ENCODE peak calls at places on chromosomes 6 and 20, in ten cellular contexts. F, D, H, L, X, Y, R, C, J and O are unnamed samples.

GRCh38 chr6:146028250-146028789 is 542 bp upstream of the GRM1 start:
- DNase-seq in F (no peak), D (peak), H (no peak), L (peak), X (peak), Y (peak), R (peak), C (peak), J (peak), O (peak)

GRCh38 chr6:110404602-110405001 is 10.8 kb downstream of the DDO start:
- DNase-seq in F (no peak), D (no peak), H (no peak), L (no peak), X (no peak), Y (no peak), R (no peak), C (peak), J (no peak), O (no peak)

GRCh38 chr6:90715093-90715655 is 128.3 kb upstream of the MAP3K7 start:
- DNase-seq in F (no peak), D (no peak), H (no peak), L (peak), X (no peak), Y (no peak), R (no peak), C (peak), J (no peak), O (no peak)

GRCh38 chr6:21885532-21886089 is 292.1 kb downstream of the SOX4 start:
- DNase-seq in F (peak), D (peak), H (no peak), L (no peak), X (peak), Y (no peak), R (no peak), C (peak), J (peak), O (no peak)

GRCh38 chr6:13507306-13507855 is 20.0 kb upstream of the GFOD1 start:
- DNase-seq in F (no peak), D (no peak), H (no peak), L (no peak), X (no peak), Y (no peak), R (no peak), C (no peak), J (no peak), O (no peak)

GRCh38 chr20:54140927-54141566 is 32.7 kb downstream of the CYP24A1 start:
- DNase-seq in F (no peak), D (no peak), H (no peak), L (no peak), X (no peak), Y (no peak), R (no peak), C (peak), J (peak), O (no peak)

GRCh38 chr6:159324599-159324998 is 155.4 kb downstream of the FNDC1 start:
- DNase-seq in F (no peak), D (no peak), H (no peak), L (no peak), X (no peak), Y (no peak), R (no peak), C (peak), J (no peak), O (no peak)

GRCh38 chr20:51462566-51463276 is 79.8 kb downstream of the NFATC2 start:
- DNase-seq in F (peak), D (peak), H (no peak), L (peak), X (peak), Y (no peak), R (peak), C (peak), J (peak), O (no peak)

GRCh38 chr20:25248501-25249172 is 752 bp downstream of the PYGB start:
- DNase-seq in F (no peak), D (no peak), H (no peak), L (no peak), X (no peak), Y (peak), R (no peak), C (peak), J (peak), O (no peak)

GRCh38 chr20:24112360-24112759 is 123.8 kb upstream of the GGTLC1 start:
- DNase-seq in F (no peak), D (no peak), H (no peak), L (no peak), X (no peak), Y (no peak), R (no peak), C (no peak), J (no peak), O (no peak)

GRCh38 chr20:63051911-63052310 is 45.1 kb upstream of the BHLHE23 start:
- DNase-seq in F (no peak), D (no peak), H (no peak), L (peak), X (no peak), Y (no peak), R (peak), C (no peak), J (no peak), O (no peak)

GRCh38 chr20:53946106-53946505 is 124.3 kb downstream of the BCAS1 start:
- DNase-seq in F (no peak), D (no peak), H (no peak), L (no peak), X (no peak), Y (no peak), R (no peak), C (no peak), J (no peak), O (no peak)

GRCh38 chr20:15564981-15565380 is 1008.3 kb downstream of the KIF16B start:
- DNase-seq in F (no peak), D (no peak), H (no peak), L (no peak), X (no peak), Y (peak), R (no peak), C (no peak), J (no peak), O (no peak)

GRCh38 chr6:41216616-41217015 is 11.5 kb upstream of the TREML4 start:
- DNase-seq in F (no peak), D (no peak), H (no peak), L (no peak), X (no peak), Y (no peak), R (no peak), C (no peak), J (no peak), O (no peak)

GRCh38 chr20:1328680-1329330 is at the start of gene SDCBP2:
- DNase-seq in F (no peak), D (peak), H (peak), L (no peak), X (no peak), Y (no peak), R (peak), C (no peak), J (no peak), O (no peak)

GRCh38 chr6:132483779-132484679 is 28.9 kb downstream of the STX7 start:
- DNase-seq in F (peak), D (peak), H (no peak), L (no peak), X (peak), Y (peak), R (no peak), C (peak), J (peak), O (peak)

DNA sequence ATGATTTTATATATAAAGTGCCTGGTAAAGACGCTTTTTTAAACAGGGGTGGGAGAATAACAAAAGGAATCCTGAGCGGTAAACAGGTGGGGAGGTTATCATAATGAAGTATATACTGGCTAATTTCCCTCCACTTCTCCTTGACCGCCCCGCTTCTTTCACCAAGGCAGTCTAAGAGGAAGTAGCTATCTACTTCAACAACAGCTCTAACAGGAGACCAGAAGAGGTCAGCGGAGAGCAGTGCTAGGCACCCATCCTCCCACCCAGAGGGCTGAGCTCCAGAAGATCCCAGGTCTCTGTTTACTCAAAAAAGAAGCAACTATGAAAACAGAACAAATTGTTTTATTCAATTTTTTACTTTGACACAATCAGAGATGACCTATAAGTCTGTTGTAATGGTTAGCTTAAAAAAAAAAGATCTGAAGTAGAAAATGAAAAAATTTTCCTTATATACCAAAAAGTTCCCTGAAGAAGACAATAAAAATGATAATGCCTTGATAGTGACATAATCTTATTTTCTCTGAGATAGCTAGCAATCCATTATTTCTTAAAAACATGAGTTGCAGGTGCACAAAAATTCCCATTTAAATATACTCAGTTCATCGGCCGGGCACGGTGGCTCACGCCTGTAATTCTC is 141.1 kb downstream of the PDSS2 start:
- DNase-seq in F (peak), D (peak), H (peak), L (no peak), X (peak), Y (peak), R (peak), C (peak), J (peak), O (no peak)
- TF ChIP-seq CTCF in F (no peak), D (peak), H (peak), L (peak), X (peak), Y (peak), R (peak), C (peak), J (peak), O (no peak)

GRCh38 chr6:20789162-20789561 is 254.9 kb downstream of the CDKAL1 start:
- DNase-seq in F (no peak), D (no peak), H (no peak), L (no peak), X (no peak), Y (no peak), R (no peak), C (peak), J (no peak), O (no peak)
- TF ChIP-seq CTCF in F (no peak), D (peak), H (peak), L (no peak), X (no peak), Y (no peak), R (no peak), C (no peak), J (peak), O (no peak)

GRCh38 chr6:5401845-5402738 is 140.8 kb downstream of the FARS2 start:
- DNase-seq in F (no peak), D (no peak), H (no peak), L (no peak), X (no peak), Y (no peak), R (no peak), C (peak), J (peak), O (no peak)
- TF ChIP-seq CTCF in F (no peak), D (peak), H (peak), L (peak), X (peak), Y (peak), R (peak), C (peak), J (peak), O (no peak)

GRCh38 chr6:35341557-35341956 is 801 bp upstream of the PPARD start:
- DNase-seq in F (no peak), D (no peak), H (no peak), L (no peak), X (no peak), Y (no peak), R (no peak), C (no peak), J (no peak), O (no peak)

GRCh38 chr6:35343835-35344550 is 1.6 kb downstream of the PPARD start:
- DNase-seq in F (no peak), D (no peak), H (no peak), L (no peak), X (no peak), Y (no peak), R (no peak), C (no peak), J (no peak), O (no peak)

GRCh38 chr6:35343092-35343834 is 905 bp downstream of the PPARD start:
- DNase-seq in F (peak), D (peak), H (peak), L (no peak), X (peak), Y (no peak), R (peak), C (peak), J (no peak), O (no peak)

DNA sequence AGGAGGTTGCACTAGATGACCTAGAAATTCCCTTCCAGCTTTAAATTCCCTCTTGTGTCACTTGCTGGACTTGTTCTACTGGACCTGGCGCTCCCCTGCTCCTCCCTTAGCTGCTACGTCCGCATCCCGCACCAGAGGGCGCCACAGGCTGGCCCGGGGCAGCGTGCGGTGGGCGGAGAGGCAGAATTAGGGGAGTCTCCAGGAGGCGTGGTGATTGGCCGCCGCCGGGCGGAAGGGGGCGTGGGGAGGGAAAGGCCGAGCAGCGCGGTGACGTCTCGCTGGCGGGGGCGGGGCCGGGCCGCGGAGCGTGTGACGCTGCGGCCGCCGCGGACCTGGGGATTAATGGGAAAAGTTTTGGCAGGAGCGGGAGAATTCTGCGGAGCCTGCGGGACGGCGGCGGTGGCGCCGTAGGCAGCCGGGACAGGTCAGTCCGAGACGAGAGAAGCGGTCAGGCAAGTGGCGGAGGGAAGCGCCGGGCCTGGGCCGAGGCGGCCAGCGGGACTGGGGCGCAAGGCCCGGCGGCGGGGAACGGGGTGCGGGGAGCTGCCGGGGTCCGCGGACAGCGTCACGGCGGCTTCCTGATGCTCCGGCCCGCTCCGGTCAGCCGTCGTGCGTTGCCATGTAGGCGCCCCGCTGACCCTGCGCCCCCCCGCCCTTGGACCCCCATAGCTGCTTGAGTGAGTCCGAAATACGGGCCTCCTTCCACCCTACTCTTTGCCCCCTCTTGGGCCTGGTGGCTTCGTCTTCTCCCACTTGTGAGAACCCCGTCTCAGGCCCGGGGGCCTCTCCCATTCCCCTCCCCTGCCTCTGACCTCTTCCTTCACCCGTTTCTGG is at the start of gene PPARD:
- DNase-seq in F (peak), D (peak), H (peak), L (peak), X (peak), Y (peak), R (peak), C (peak), J (peak), O (peak)
- TF ChIP-seq CTCF in F (peak), D (peak), H (peak), L (peak), X (peak), Y (peak), R (peak), C (peak), J (peak), O (peak)

DNA sequence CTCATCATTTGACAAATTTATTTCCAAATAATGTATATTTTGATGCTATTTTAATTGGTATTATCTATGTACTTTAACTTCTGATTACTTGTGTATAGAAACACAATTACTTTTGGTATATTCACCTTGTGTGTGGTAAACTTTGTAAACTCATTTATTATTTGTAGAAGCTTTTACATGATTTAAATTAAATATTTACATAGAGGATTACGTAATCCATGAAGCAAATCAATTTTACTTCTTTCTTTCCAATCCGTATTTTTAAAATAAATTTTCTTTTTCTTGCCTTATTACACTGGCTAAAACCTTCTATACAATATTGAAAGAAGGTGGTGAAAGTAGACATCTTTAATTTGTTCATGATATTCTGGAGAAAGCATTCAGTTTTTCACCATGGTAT is 540.2 kb downstream of the MMUT start:
- DNase-seq in F (no peak), D (no peak), H (no peak), L (no peak), X (no peak), Y (no peak), R (no peak), C (no peak), J (no peak), O (no peak)
- TF ChIP-seq CTCF in F (no peak), D (no peak), H (no peak), L (no peak), X (no peak), Y (no peak), R (no peak), C (no peak), J (no peak), O (no peak)